ENCODE peak calls at places on chromosomes 1 and 21, in ten cellular contexts. Y is uterus; R is testis; D is GM23338; K is CD8-positive, alpha-beta memory T cell; Q is tibial artery; L is neuronal stem cell; X is left ventricle myocardium inferior; U is CD8-positive, alpha-beta T cell; C is upper lobe of left lung. P is an unnamed sample.

GRCh38 chr1:226738421-226738994 is 574 bp downstream of the ITPKB start:
- DNase-seq in Y (no peak), R (peak; percentile 32), D (peak; percentile 68), K (peak; percentile 17), Q (peak; percentile 72), L (no peak), X (peak; percentile 38), U (no peak), C (peak; percentile 90), P (no peak)

GRCh38 chr1:239125027-239125426 is 261.3 kb upstream of the CHRM3 start:
- DNase-seq in Y (no peak), R (no peak), D (peak; percentile 61), K (no peak), Q (no peak), L (no peak), X (no peak), U (no peak), C (no peak), P (no peak)

GRCh38 chr1:23393706-23394105 is 24.1 kb upstream of the ZNF436 start:
- DNase-seq in Y (peak; percentile 84), R (peak; percentile 77), D (no peak), K (no peak), Q (no peak), L (no peak), X (peak; percentile 72), U (no peak), C (peak; percentile 72), P (no peak)

GRCh38 chr21:21165063-21165645 is 166.9 kb downstream of the NCAM2 start:
- DNase-seq in Y (no peak), R (no peak), D (no peak), K (no peak), Q (no peak), L (no peak), X (no peak), U (no peak), C (no peak), P (no peak)

GRCh38 chr1:162849711-162850110 is 11.3 kb downstream of the CCDC190 start:
- DNase-seq in Y (no peak), R (no peak), D (no peak), K (no peak), Q (no peak), L (no peak), X (no peak), U (no peak), C (no peak), P (no peak)

GRCh38 chr1:7454052-7454815 is 316.9 kb upstream of the VAMP3 start:
- DNase-seq in Y (no peak), R (peak; percentile 30), D (peak; percentile 46), K (no peak), Q (no peak), L (no peak), X (peak; percentile 31), U (no peak), C (no peak), P (no peak)

GRCh38 chr1:90924982-90925381 is 96.9 kb downstream of the ZNF644 start:
- DNase-seq in Y (no peak), R (no peak), D (peak; percentile 89), K (no peak), Q (no peak), L (peak; percentile 40), X (no peak), U (no peak), C (no peak), P (no peak)

GRCh38 chr1:4220362-4220761 is 320.3 kb upstream of the C1orf174 start:
- DNase-seq in Y (no peak), R (no peak), D (no peak), K (no peak), Q (no peak), L (no peak), X (no peak), U (no peak), C (no peak), P (no peak)

GRCh38 chr1:37255111-37255795 is 219.1 kb upstream of the ZC3H12A start:
- DNase-seq in Y (no peak), R (peak; percentile 79), D (peak; percentile 93), K (no peak), Q (no peak), L (peak; percentile 76), X (no peak), U (no peak), C (no peak), P (no peak)

GRCh38 chr1:104780470-104781078 is 1030.9 kb downstream of the AMY1C start:
- DNase-seq in Y (no peak), R (no peak), D (peak; percentile 62), K (no peak), Q (no peak), L (peak; percentile 35), X (no peak), U (no peak), C (no peak), P (no peak)

GRCh38 chr1:86848654-86849053 is 65.3 kb downstream of the SELENOF start:
- DNase-seq in Y (no peak), R (no peak), D (no peak), K (no peak), Q (no peak), L (no peak), X (no peak), U (no peak), C (no peak), P (no peak)

GRCh38 chr1:86156571-86157455 is at the start of gene COL24A1:
- DNase-seq in Y (peak; percentile 22), R (peak; percentile 38), D (peak; percentile 90), K (no peak), Q (peak; percentile 63), L (peak; percentile 61), X (peak; percentile 44), U (no peak), C (peak; percentile 87), P (no peak)

GRCh38 chr1:226956942-226957713 is 17.0 kb downstream of the COQ8A start:
- DNase-seq in Y (no peak), R (no peak), D (no peak), K (no peak), Q (no peak), L (no peak), X (no peak), U (no peak), C (no peak), P (no peak)

GRCh38 chr1:14467112-14467511 is 131.4 kb upstream of the KAZN start:
- DNase-seq in Y (no peak), R (no peak), D (no peak), K (no peak), Q (no peak), L (no peak), X (no peak), U (no peak), C (no peak), P (no peak)

GRCh38 chr1:52503706-52504105 is 49.2 kb downstream of the TUT4 start:
- DNase-seq in Y (no peak), R (no peak), D (no peak), K (no peak), Q (no peak), L (no peak), X (no peak), U (no peak), C (no peak), P (no peak)

GRCh38 chr1:6996371-6996770 is 211.1 kb downstream of the CAMTA1 start:
- DNase-seq in Y (no peak), R (no peak), D (no peak), K (no peak), Q (no peak), L (no peak), X (no peak), U (no peak), C (no peak), P (no peak)

GRCh38 chr1:159920202-159920601 is 5.1 kb downstream of the TAGLN2 start:
- DNase-seq in Y (no peak), R (no peak), D (no peak), K (no peak), Q (no peak), L (no peak), X (no peak), U (no peak), C (no peak), P (no peak)

GRCh38 chr1:233240839-233241682 is 54.5 kb downstream of the PCNX2 start:
- DNase-seq in Y (peak; percentile 21), R (peak; percentile 76), D (peak; percentile 53), K (no peak), Q (peak; percentile 72), L (peak; percentile 26), X (peak; percentile 53), U (no peak), C (no peak), P (no peak)

DNA sequence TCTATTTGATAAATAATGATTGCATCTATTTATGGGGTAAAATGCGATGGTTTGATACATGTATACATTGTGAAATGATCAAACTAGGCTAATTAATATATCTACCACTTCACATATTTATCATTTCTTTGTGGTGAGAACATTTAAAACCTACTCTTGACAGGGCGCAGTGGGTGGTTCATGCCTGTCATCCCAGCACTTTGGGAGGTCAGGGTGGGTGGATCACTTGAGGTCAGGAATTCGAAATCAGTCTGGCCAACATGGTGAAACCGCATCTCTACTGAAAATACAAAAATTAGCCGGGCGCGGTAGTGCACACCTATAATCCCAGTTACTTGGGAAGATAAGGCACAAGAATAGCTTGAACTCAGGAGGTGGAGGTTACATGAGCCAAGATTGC is 25.3 kb downstream of the PLEKHA6 start:
- DNase-seq in Y (no peak), R (no peak), D (no peak), K (no peak), Q (no peak), L (no peak), X (no peak), U (no peak), C (no peak), P (no peak)
- H3K27me3 ChIP-seq in Y (no peaks in the 10 kb centered on the region), R (no peaks in the 10 kb centered on the region), D (no peaks in the 10 kb centered on the region), K (no peaks in the 10 kb centered on the region), Q (no peaks in the 10 kb centered on the region), L (peaks cover 52% of the 10 kb centered on the region), X (no peaks in the 10 kb centered on the region), U (no peaks in the 10 kb centered on the region), C (no peaks in the 10 kb centered on the region), P (no peaks in the 10 kb centered on the region)

GRCh38 chr21:37547615-37547975 is 181.0 kb downstream of the DYRK1A start:
- DNase-seq in Y (no peak), R (no peak), D (no peak), K (no peak), Q (no peak), L (no peak), X (no peak), U (no peak), C (no peak), P (no peak)
- H3K4me3 ChIP-seq in Y (no peak overlapping the region), R (no peak overlapping the region), D (no peak overlapping the region), K (no peak overlapping the region), Q (no peak overlapping the region), L (no peak overlapping the region), X (no peak overlapping the region), U (no peak overlapping the region), C (no peak overlapping the region), P (no peak overlapping the region)

DNA sequence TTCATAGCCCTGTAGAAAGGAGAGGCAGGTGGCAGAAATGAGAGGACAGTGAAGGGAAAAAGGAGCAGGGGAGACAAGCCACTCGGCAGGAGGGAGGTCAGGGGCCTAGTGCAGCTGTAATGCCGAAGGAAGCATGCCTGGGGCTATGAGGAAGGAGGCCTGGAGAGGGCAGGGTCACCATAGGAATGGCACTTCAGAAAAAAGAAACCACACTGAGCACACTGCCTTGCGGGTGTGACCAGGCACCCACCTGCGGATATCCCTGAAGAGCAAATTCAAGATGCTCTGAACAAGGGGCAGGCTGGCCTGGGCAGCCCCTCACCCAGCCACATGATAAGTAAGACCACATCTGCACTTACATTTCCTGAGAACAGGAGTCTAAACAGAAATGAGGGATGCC is 104.7 kb downstream of the JAK1 start:
- DNase-seq in Y (no peak), R (peak; percentile 47), D (peak; percentile 86), K (no peak), Q (no peak), L (peak; percentile 26), X (no peak), U (no peak), C (no peak), P (no peak)
- H3K36me3 ChIP-seq in Y (no peaks in the 10 kb centered on the region), R (no peaks in the 10 kb centered on the region), D (peaks cover 2% of the 10 kb centered on the region), K (peaks cover 69% of the 10 kb centered on the region), Q (peaks cover 40% of the 10 kb centered on the region), L (peaks cover 47% of the 10 kb centered on the region), X (peaks cover 68% of the 10 kb centered on the region), U (peaks cover 47% of the 10 kb centered on the region), C (peaks cover 76% of the 10 kb centered on the region), P (peaks cover 62% of the 10 kb centered on the region)

GRCh38 chr1:38628241-38628640 is 231.3 kb downstream of the RRAGC start:
- DNase-seq in Y (no peak), R (no peak), D (no peak), K (no peak), Q (no peak), L (no peak), X (no peak), U (no peak), C (no peak), P (no peak)
- H3K27me3 ChIP-seq in Y (no peaks in the 10 kb centered on the region), R (no peaks in the 10 kb centered on the region), D (no peaks in the 10 kb centered on the region), K (no peaks in the 10 kb centered on the region), Q (no peaks in the 10 kb centered on the region), L (no peaks in the 10 kb centered on the region), X (peaks cover 19% of the 10 kb centered on the region), U (no peaks in the 10 kb centered on the region), C (no peaks in the 10 kb centered on the region), P (no peaks in the 10 kb centered on the region)

P was measured in effector memory CD4-positive, alpha-beta T cell.